ENCODE peak calls at places on chromosomes 3 and 15, in seven cellular contexts. G is GM23338; A is stimulated activated CD4-positive, alpha-beta T cell treated with anti-CD3 and anti-CD28 coated beads, Interleukin-15, amount 100 ng/mL, for 1 hour; S is NCI-H1694 treated with DMSO at 0.1 percent for 48 hours; C is HCEC 1CT; B is stimulated activated CD8-positive, alpha-beta memory T cell treated with anti-CD3 and anti-CD28 coated beads, Interleukin-4, amount 100 ng/mL, for 1 hour; M is stromal cell of bone marrow. H is an unnamed sample.

GRCh38 chr3:87710511-87710910 is 348.3 kb downstream of the CGGBP1 start:
- DNase-seq in A (no peak), C (no peak), G (no peak), B (no peak), M (no peak), S (no peak), H (no peak)

GRCh38 chr15:70196314-70197291 is 98.9 kb upstream of the TLE3 start:
- DNase-seq in C (no peak), B (no peak), A (peak), G (peak), M (peak), S (no peak), H (peak)

GRCh38 chr3:113247051-113247450 is 35.7 kb downstream of the BOC start:
- DNase-seq in S (no peak), C (no peak), G (no peak), B (no peak), A (no peak), M (no peak), H (no peak)

GRCh38 chr3:58048301-58048700 is 40.1 kb downstream of the FLNB start:
- DNase-seq in M (no peak), C (peak), S (no peak), A (no peak), B (no peak), G (no peak), H (no peak)

GRCh38 chr15:74615313-74616019 is at the start of gene CLK3:
- DNase-seq in A (peak), M (peak), S (peak), G (peak), C (peak), B (peak), H (peak)

GRCh38 chr3:48460517-48460902 is 14.0 kb downstream of the ATRIP start:
- DNase-seq in S (no peak), C (no peak), B (no peak), M (no peak), G (no peak), A (no peak), H (no peak)

GRCh38 chr3:101876142-101876541 is 26.8 kb downstream of the NFKBIZ start:
- DNase-seq in A (no peak), C (no peak), M (no peak), S (no peak), B (no peak), G (no peak), H (no peak)

GRCh38 chr3:38548154-38548931 is 52.2 kb downstream of the EXOG start:
- DNase-seq in G (peak), M (no peak), A (no peak), S (no peak), B (no peak), C (no peak), H (no peak)

GRCh38 chr3:124263168-124263567 is 271.2 kb upstream of the ROPN1 start:
- DNase-seq in G (no peak), C (peak), S (no peak), M (peak), B (no peak), A (no peak), H (no peak)

GRCh38 chr3:42689421-42690014 is 4.2 kb downstream of the KLHL40 start:
- DNase-seq in B (no peak), G (no peak), C (no peak), S (no peak), A (no peak), M (no peak), H (no peak)

GRCh38 chr3:81876826-81877225 is 115.4 kb upstream of the GBE1 start:
- DNase-seq in S (no peak), C (no peak), B (no peak), A (no peak), G (no peak), M (no peak), H (no peak)

GRCh38 chr15:61818801-61819200 is 241.4 kb downstream of the VPS13C start:
- DNase-seq in S (no peak), G (no peak), C (no peak), B (no peak), A (no peak), M (no peak), H (no peak)

GRCh38 chr3:170632780-170633179 is 46.9 kb upstream of the SLC7A14 start:
- DNase-seq in M (no peak), G (no peak), S (no peak), C (no peak), B (no peak), A (no peak), H (peak)

GRCh38 chr3:98022978-98023820 is 11.9 kb downstream of the GABRR3 start:
- DNase-seq in S (peak), B (peak), G (peak), M (peak), A (peak), C (peak), H (peak)

GRCh38 chr3:177733233-177733632 is 536.0 kb upstream of the TBL1XR1 start:
- DNase-seq in A (no peak), G (no peak), C (no peak), M (no peak), B (no peak), S (no peak), H (no peak)

GRCh38 chr3:155664922-155665695 is 79.8 kb downstream of the PLCH1 start:
- DNase-seq in B (no peak), A (no peak), M (peak), S (no peak), C (peak), G (peak), H (no peak)

GRCh38 chr3:119456469-119456868 is 6.9 kb downstream of the TMEM39A start:
- DNase-seq in A (no peak), S (no peak), M (no peak), G (no peak), C (no peak), B (no peak), H (no peak)

GRCh38 chr3:147656023-147656422 is 246.9 kb downstream of the ZIC1 start:
- DNase-seq in M (no peak), B (no peak), C (no peak), G (no peak), A (no peak), S (no peak), H (no peak)

GRCh38 chr3:190040145-190040544 is 80.6 kb downstream of the P3H2 start:
- DNase-seq in S (no peak), G (no peak), B (no peak), A (no peak), C (no peak), M (no peak), H (no peak)

GRCh38 chr15:91881551-91882297 is 28.2 kb downstream of the SLCO3A1 start:
- DNase-seq in S (no peak), B (no peak), C (no peak), M (no peak), G (peak), A (no peak), H (no peak)

GRCh38 chr3:46284981-46285683 is 42.9 kb downstream of the CCR3 start:
- DNase-seq in S (no peak), C (no peak), M (no peak), B (peak), G (no peak), A (no peak), H (peak)

GRCh38 chr3:83023050-83023449 is 1261.6 kb upstream of the GBE1 start:
- DNase-seq in G (no peak), M (no peak), A (no peak), C (no peak), S (no peak), B (no peak), H (no peak)